ENCODE peak calls at places on chromosome 6, in six cellular contexts. E is NCI-H2171 treated with DMSO at 0.1 percent for 48 hours, C is LNCaP clone FGC, P is fibroblast of gingiva, Y is GM03348, V is left ventricle myocardium inferior. G is an unnamed sample.

GRCh38 chr6:25176466-25176865 is 102.7 kb upstream of the CARMIL1 start:
- DNase-seq in E (no peak), C (no peak), P (no peak), Y (no peak), V (no peak), G (no peak)

GRCh38 chr6:39342692-39343460 is 20.4 kb upstream of the KCNK16 start:
- DNase-seq in E (no peak), C (no peak), P (no peak), Y (no peak), V (no peak), G (no peak)

GRCh38 chr6:1745814-1746213 is 136.1 kb downstream of the FOXC1 start:
- DNase-seq in E (no peak), C (no peak), P (no peak), Y (no peak), V (no peak), G (peak)

GRCh38 chr6:109944448-109944847 is 33.7 kb upstream of the GPR6 start:
- DNase-seq in E (no peak), C (no peak), P (no peak), Y (no peak), V (no peak), G (no peak)

GRCh38 chr6:154503576-154504501 is 6.6 kb downstream of the CNKSR3 start:
- DNase-seq in E (no peak), C (no peak), P (peak), Y (no peak), V (no peak), G (no peak)

GRCh38 chr6:36368921-36369880 is 18.3 kb downstream of the ETV7 start:
- DNase-seq in E (peak), C (no peak), P (peak), Y (peak), V (no peak), G (no peak)

GRCh38 chr6:25181923-25182322 is 97.3 kb upstream of the CARMIL1 start:
- DNase-seq in E (no peak), C (no peak), P (no peak), Y (no peak), V (no peak), G (no peak)

GRCh38 chr6:170244721-170245201 is 46.1 kb downstream of the DLL1 start:
- DNase-seq in E (no peak), C (no peak), P (no peak), Y (no peak), V (no peak), G (no peak)

GRCh38 chr6:145948328-145948727 is 15.8 kb downstream of the SHPRH start:
- DNase-seq in E (no peak), C (no peak), P (peak), Y (peak), V (no peak), G (no peak)

G was measured in neural crest cell.